ENCODE peak calls at places on chromosomes 6 and 20, in six cellular contexts. One of them, this sample, is unnamed.
A peak's percentile ranks its signal among the peaks of the same experiment; 100 is the strongest.

GRCh38 chr6:114138577-114139248 is 167.8 kb upstream of the HDAC2 start:
- DNase-seq in spleen: no peak
- DNase-seq in upper lobe of right lung: no peak
- DNase-seq in OCI-LY7: no peak
- DNase-seq in breast epithelium: no peak
- DNase-seq in endodermal cell: no peak
- DNase-seq in this sample: no peak

GRCh38 chr6:166803455-166803854 is 152.9 kb downstream of the RNASET2 start:
- DNase-seq in breast epithelium: no peak
- DNase-seq in OCI-LY7: no peak
- DNase-seq in spleen: no peak
- DNase-seq in endodermal cell: no peak
- DNase-seq in upper lobe of right lung: no peak
- DNase-seq in this sample: no peak

GRCh38 chr6:158785036-158785435 is 34.1 kb downstream of the EZR start:
- DNase-seq in OCI-LY7: no peak
- DNase-seq in upper lobe of right lung: no peak
- DNase-seq in endodermal cell: no peak
- DNase-seq in breast epithelium: no peak
- DNase-seq in spleen: no peak
- DNase-seq in this sample: no peak

GRCh38 chr6:155880905-155881304 is 425.3 kb upstream of the NOX3 start:
- DNase-seq in upper lobe of right lung: no peak
- DNase-seq in spleen: no peak
- DNase-seq in OCI-LY7: no peak
- DNase-seq in breast epithelium: no peak
- DNase-seq in endodermal cell: no peak
- DNase-seq in this sample: no peak

GRCh38 chr20:4252005-4252404 is 236.6 kb upstream of the RNF24 start:
- DNase-seq in endodermal cell: no peak
- DNase-seq in upper lobe of right lung: no peak
- DNase-seq in spleen: no peak
- DNase-seq in OCI-LY7: no peak
- DNase-seq in breast epithelium: no peak
- DNase-seq in this sample: no peak

GRCh38 chr6:36729169-36729549 is 31.5 kb downstream of the RAB44 start:
- DNase-seq in spleen: no peak
- DNase-seq in upper lobe of right lung: no peak
- DNase-seq in endodermal cell: no peak
- DNase-seq in breast epithelium: no peak
- DNase-seq in OCI-LY7: no peak
- DNase-seq in this sample: no peak

GRCh38 chr20:60138263-60139127 is 180.3 kb downstream of the CDH26 start:
- DNase-seq in breast epithelium: no peak
- DNase-seq in spleen: peak; percentile 89
- DNase-seq in endodermal cell: no peak
- DNase-seq in upper lobe of right lung: peak; percentile 79
- DNase-seq in OCI-LY7: peak; percentile 6
- DNase-seq in this sample: peak; percentile 55

GRCh38 chr6:170224694-170225660 is 65.9 kb downstream of the DLL1 start:
- DNase-seq in OCI-LY7: no peak
- DNase-seq in endodermal cell: peak; percentile 64
- DNase-seq in upper lobe of right lung: peak; percentile 66
- DNase-seq in spleen: peak; percentile 75
- DNase-seq in breast epithelium: peak; percentile 94
- DNase-seq in this sample: peak; percentile 86

GRCh38 chr6:26122402-26122792 is 35.2 kb downstream of the HFE start:
- DNase-seq in breast epithelium: no peak
- DNase-seq in spleen: no peak
- DNase-seq in endodermal cell: peak; percentile 79
- DNase-seq in upper lobe of right lung: no peak
- DNase-seq in OCI-LY7: no peak
- DNase-seq in this sample: no peak

DNA sequence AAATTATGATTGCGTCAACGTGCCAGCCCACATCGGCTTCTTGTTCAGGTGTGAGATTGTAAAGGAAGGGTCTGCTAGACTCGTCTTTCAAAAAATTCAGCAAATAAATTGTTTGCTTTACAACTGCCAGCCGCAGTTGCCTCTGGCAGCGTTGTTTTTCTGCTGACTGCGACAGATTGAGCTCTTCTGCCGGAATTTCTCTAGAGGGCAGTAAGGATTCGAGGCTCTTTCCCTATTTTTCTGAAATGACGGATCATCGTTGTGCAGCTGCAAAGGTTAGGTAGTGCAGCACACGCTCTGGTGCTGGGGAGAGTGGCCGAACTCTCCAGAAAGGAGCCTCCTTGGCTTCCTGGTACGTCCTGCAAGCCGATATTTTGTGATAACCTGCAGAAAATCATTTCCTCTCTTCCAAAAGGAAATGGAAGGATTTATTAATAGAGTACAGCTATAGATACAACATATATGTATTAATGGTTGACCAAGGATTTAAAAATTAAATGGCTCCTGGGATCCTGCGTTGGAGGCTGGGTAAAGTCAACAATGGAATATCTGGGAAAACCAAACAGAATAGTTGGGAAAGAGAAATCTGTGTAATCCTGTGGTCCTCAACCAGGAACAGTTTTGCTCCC is 121.9 kb upstream of the ZFP64 start:
- DNase-seq in spleen: no peak
- DNase-seq in OCI-LY7: no peak
- DNase-seq in breast epithelium: peak; percentile 19
- DNase-seq in upper lobe of right lung: no peak
- DNase-seq in endodermal cell: peak; percentile 70
- DNase-seq in this sample: peak; percentile 66
- TF ChIP-seq CTCF in spleen: no peak
- TF ChIP-seq CTCF in OCI-LY7: no peak
- TF ChIP-seq CTCF in breast epithelium: no peak
- TF ChIP-seq CTCF in upper lobe of right lung: peak; percentile 41
- TF ChIP-seq CTCF in endodermal cell: peak; percentile 65
- TF ChIP-seq CTCF in this sample: peak; percentile 77

GRCh38 chr6:108873971-108874370 is 25.7 kb downstream of the ARMC2 start:
- DNase-seq in spleen: no peak
- DNase-seq in breast epithelium: no peak
- DNase-seq in upper lobe of right lung: no peak
- DNase-seq in endodermal cell: no peak
- DNase-seq in OCI-LY7: no peak
- DNase-seq in this sample: no peak

GRCh38 chr6:108873251-108873650 is 25.0 kb downstream of the ARMC2 start:
- DNase-seq in upper lobe of right lung: no peak
- DNase-seq in spleen: no peak
- DNase-seq in endodermal cell: no peak
- DNase-seq in OCI-LY7: no peak
- DNase-seq in breast epithelium: no peak
- DNase-seq in this sample: no peak

GRCh38 chr6:108870357-108870756 is 22.1 kb downstream of the ARMC2 start:
- DNase-seq in spleen: no peak
- DNase-seq in upper lobe of right lung: no peak
- DNase-seq in OCI-LY7: no peak
- DNase-seq in endodermal cell: no peak
- DNase-seq in breast epithelium: no peak
- DNase-seq in this sample: no peak

GRCh38 chr6:108874470-108875160 is 26.4 kb downstream of the ARMC2 start:
- DNase-seq in upper lobe of right lung: no peak
- DNase-seq in OCI-LY7: no peak
- DNase-seq in endodermal cell: no peak
- DNase-seq in breast epithelium: no peak
- DNase-seq in spleen: no peak
- DNase-seq in this sample: no peak

GRCh38 chr6:108872001-108872974 is 24.1 kb downstream of the ARMC2 start:
- DNase-seq in endodermal cell: no peak
- DNase-seq in upper lobe of right lung: no peak
- DNase-seq in spleen: peak; percentile 79
- DNase-seq in OCI-LY7: peak; percentile 20
- DNase-seq in breast epithelium: no peak
- DNase-seq in this sample: no peak
- H3K27ac ChIP-seq in endodermal cell: no peak overlapping the region
- H3K27ac ChIP-seq in upper lobe of right lung: peak overlapping the region; percentile 75
- H3K27ac ChIP-seq in spleen: peak overlapping the region; percentile 90
- H3K27ac ChIP-seq in OCI-LY7: no peak overlapping the region
- H3K27ac ChIP-seq in breast epithelium: peak overlapping the region; percentile 59
- H3K27ac ChIP-seq in this sample: no peak overlapping the region

GRCh38 chr20:20710847-20711315 is 1.6 kb downstream of the RALGAPA2 start:
- DNase-seq in breast epithelium: peak; percentile 22
- DNase-seq in spleen: no peak
- DNase-seq in endodermal cell: no peak
- DNase-seq in OCI-LY7: peak; percentile 32
- DNase-seq in upper lobe of right lung: no peak
- DNase-seq in this sample: no peak
- TF ChIP-seq CTCF in breast epithelium: no peak
- TF ChIP-seq CTCF in spleen: no peak
- TF ChIP-seq CTCF in endodermal cell: no peak
- TF ChIP-seq CTCF in OCI-LY7: no peak
- TF ChIP-seq CTCF in upper lobe of right lung: no peak
- TF ChIP-seq CTCF in this sample: no peak

GRCh38 chr6:47419621-47420020 is 58.0 kb upstream of the CD2AP start:
- DNase-seq in spleen: no peak
- DNase-seq in upper lobe of right lung: no peak
- DNase-seq in endodermal cell: no peak
- DNase-seq in breast epithelium: no peak
- DNase-seq in OCI-LY7: no peak
- DNase-seq in this sample: no peak

GRCh38 chr6:47416396-47417345 is 60.9 kb upstream of the CD2AP start:
- DNase-seq in breast epithelium: no peak
- DNase-seq in spleen: no peak
- DNase-seq in endodermal cell: no peak
- DNase-seq in OCI-LY7: no peak
- DNase-seq in upper lobe of right lung: no peak
- DNase-seq in this sample: no peak

GRCh38 chr6:47413752-47414516 is 63.7 kb upstream of the CD2AP start:
- DNase-seq in breast epithelium: no peak
- DNase-seq in upper lobe of right lung: no peak
- DNase-seq in endodermal cell: no peak
- DNase-seq in OCI-LY7: peak; percentile 82
- DNase-seq in spleen: no peak
- DNase-seq in this sample: peak; percentile 46

GRCh38 chr6:47414517-47415167 is 62.9 kb upstream of the CD2AP start:
- DNase-seq in breast epithelium: no peak
- DNase-seq in endodermal cell: no peak
- DNase-seq in spleen: no peak
- DNase-seq in upper lobe of right lung: no peak
- DNase-seq in OCI-LY7: peak; percentile 60
- DNase-seq in this sample: no peak
- H3K27ac ChIP-seq in breast epithelium: peak overlapping the region; percentile 31
- H3K27ac ChIP-seq in endodermal cell: no peak overlapping the region
- H3K27ac ChIP-seq in spleen: peak overlapping the region; percentile 61
- H3K27ac ChIP-seq in upper lobe of right lung: peak overlapping the region; percentile 68
- H3K27ac ChIP-seq in OCI-LY7: peak overlapping the region; percentile 52
- H3K27ac ChIP-seq in this sample: no peak overlapping the region

DNA sequence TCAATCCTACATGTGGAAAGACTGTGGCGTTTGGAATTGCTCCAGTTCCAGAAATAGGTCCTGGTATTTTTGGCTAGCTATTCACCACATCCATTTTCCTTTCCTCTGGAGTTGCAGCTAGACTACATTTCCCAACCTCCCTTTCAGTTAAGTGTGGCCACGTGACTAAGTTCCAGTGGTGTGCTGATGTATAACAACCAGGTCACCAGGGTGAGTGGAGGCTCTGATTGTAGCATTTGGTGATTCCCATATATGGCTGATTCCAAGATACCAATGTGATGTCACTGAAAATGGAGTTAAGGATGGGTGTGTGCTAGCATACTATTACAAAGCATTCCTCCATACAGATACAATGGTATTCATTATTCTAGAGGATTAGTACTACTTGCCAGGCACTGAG is 49.7 kb upstream of the STK35 start:
- DNase-seq in upper lobe of right lung: no peak
- DNase-seq in endodermal cell: no peak
- DNase-seq in spleen: no peak
- DNase-seq in OCI-LY7: no peak
- DNase-seq in breast epithelium: no peak
- DNase-seq in this sample: no peak
- TF ChIP-seq CTCF in upper lobe of right lung: no peak
- TF ChIP-seq CTCF in endodermal cell: no peak
- TF ChIP-seq CTCF in spleen: no peak
- TF ChIP-seq CTCF in OCI-LY7: no peak
- TF ChIP-seq CTCF in breast epithelium: no peak
- TF ChIP-seq CTCF in this sample: no peak

DNA sequence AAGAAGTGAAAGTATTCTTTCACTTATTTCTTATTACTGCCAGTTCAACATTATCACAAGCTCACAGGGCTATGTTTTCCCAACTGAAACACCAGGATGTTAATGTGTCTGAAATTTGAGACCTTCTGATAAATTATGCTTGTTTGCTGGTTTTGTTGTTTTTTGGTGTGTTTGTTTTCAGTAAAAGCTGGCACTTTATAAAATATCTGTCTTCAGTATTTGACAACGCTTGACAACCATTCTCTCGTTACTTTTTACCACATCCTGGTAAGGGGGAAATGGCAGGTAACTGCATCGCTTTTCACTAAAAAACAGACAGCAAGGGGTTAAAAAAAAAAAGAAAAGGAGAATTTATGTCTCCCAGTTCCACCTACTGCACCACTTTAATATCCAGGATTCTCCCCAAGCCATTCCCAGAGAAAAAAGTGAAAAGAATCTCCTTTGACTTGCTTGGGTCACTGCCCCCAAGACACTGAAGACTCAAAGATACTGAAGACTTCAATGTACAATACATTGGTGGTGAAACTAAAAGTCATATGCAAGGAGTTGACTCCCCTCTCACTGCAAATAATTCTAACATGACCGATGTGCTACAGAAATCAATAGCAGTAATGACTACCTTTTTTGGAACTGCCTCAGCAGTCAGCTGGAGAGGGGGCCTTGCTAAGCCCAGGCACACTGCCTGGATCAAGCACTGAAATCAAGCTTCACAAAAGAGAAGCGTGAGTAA is 88.9 kb downstream of the HIVEP2 start:
- DNase-seq in endodermal cell: no peak
- DNase-seq in spleen: no peak
- DNase-seq in OCI-LY7: no peak
- DNase-seq in upper lobe of right lung: no peak
- DNase-seq in breast epithelium: no peak
- DNase-seq in this sample: no peak
- H3K27ac ChIP-seq in endodermal cell: no peak overlapping the region
- H3K27ac ChIP-seq in spleen: peak overlapping the region; percentile 91
- H3K27ac ChIP-seq in OCI-LY7: peak overlapping the region; percentile 94
- H3K27ac ChIP-seq in upper lobe of right lung: peak overlapping the region; percentile 19
- H3K27ac ChIP-seq in breast epithelium: no peak overlapping the region
- H3K27ac ChIP-seq in this sample: no peak overlapping the region

GRCh38 chr20:43438578-43439316 is 18.9 kb upstream of the SRSF6 start:
- DNase-seq in spleen: no peak
- DNase-seq in OCI-LY7: no peak
- DNase-seq in breast epithelium: no peak
- DNase-seq in endodermal cell: peak; percentile 1
- DNase-seq in upper lobe of right lung: no peak
- DNase-seq in this sample: no peak

GRCh38 chr20:43444107-43444506 is 13.6 kb upstream of the SRSF6 start:
- DNase-seq in OCI-LY7: peak; percentile 17
- DNase-seq in endodermal cell: no peak
- DNase-seq in spleen: no peak
- DNase-seq in breast epithelium: no peak
- DNase-seq in upper lobe of right lung: no peak
- DNase-seq in this sample: no peak

GRCh38 chr20:43440531-43440930 is 17.2 kb upstream of the SRSF6 start:
- DNase-seq in endodermal cell: no peak
- DNase-seq in OCI-LY7: no peak
- DNase-seq in upper lobe of right lung: no peak
- DNase-seq in breast epithelium: no peak
- DNase-seq in spleen: peak; percentile 21
- DNase-seq in this sample: no peak

GRCh38 chr20:43446361-43446879 is 11.3 kb upstream of the SRSF6 start:
- DNase-seq in endodermal cell: no peak
- DNase-seq in breast epithelium: no peak
- DNase-seq in OCI-LY7: no peak
- DNase-seq in spleen: peak; percentile 38
- DNase-seq in upper lobe of right lung: no peak
- DNase-seq in this sample: peak; percentile 68

GRCh38 chr20:43442310-43442880 is 15.3 kb upstream of the SRSF6 start:
- DNase-seq in OCI-LY7: no peak
- DNase-seq in spleen: no peak
- DNase-seq in endodermal cell: peak; percentile 77
- DNase-seq in upper lobe of right lung: no peak
- DNase-seq in breast epithelium: no peak
- DNase-seq in this sample: no peak
- TF ChIP-seq CTCF in OCI-LY7: no peak
- TF ChIP-seq CTCF in spleen: no peak
- TF ChIP-seq CTCF in endodermal cell: peak; percentile 65
- TF ChIP-seq CTCF in upper lobe of right lung: no peak
- TF ChIP-seq CTCF in breast epithelium: no peak
- TF ChIP-seq CTCF in this sample: no peak

This sample was measured in RWPE1.